ENCODE peak calls at places on chromosomes 3 and 15, in nine cellular contexts. Z is ELR; O is left lung; U is HEK293T; Y is activated naive CD4-positive, alpha-beta T cell; D is effector CD4-positive, alpha-beta T cell; H is activated CD8-positive, alpha-beta memory T cell treated with anti-CD3 and anti-CD28 coated beads, Interleukin-2, amount 50 U/mL, for 48 hours; I is CD4-positive, alpha-beta memory T cell; E is body of pancreas. Q is an unnamed sample.

GRCh38 chr3:111943533-111943932 is 35.3 kb upstream of the ABHD10 start:
- DNase-seq in Z (peak), O (no peak), U (no peak), Y (no peak), D (no peak), H (no peak), I (no peak), E (no peak), Q (no peak)

GRCh38 chr3:195903950-195904290 is 4.4 kb downstream of the TNK2 start:
- DNase-seq in Z (no peak), O (no peak), U (no peak), Y (no peak), D (no peak), H (no peak), I (no peak), E (no peak), Q (no peak)

GRCh38 chr15:38247336-38247735 is 5.3 kb upstream of the SPRED1 start:
- DNase-seq in Z (peak), O (no peak), U (no peak), Y (no peak), D (no peak), H (no peak), I (no peak), E (no peak), Q (no peak)

GRCh38 chr3:71694358-71694999 is 30.7 kb downstream of the EIF4E3 start:
- DNase-seq in Z (peak), O (no peak), U (no peak), Y (no peak), D (no peak), H (no peak), I (no peak), E (no peak), Q (no peak)

GRCh38 chr3:51282931-51283330 is 102.2 kb upstream of the MANF start:
- DNase-seq in Z (peak), O (no peak), U (no peak), Y (no peak), D (no peak), H (no peak), I (no peak), E (no peak), Q (no peak)

GRCh38 chr3:144770291-144770690 is 798.7 kb downstream of the DIPK2A start:
- DNase-seq in Z (no peak), O (no peak), U (no peak), Y (no peak), D (no peak), H (no peak), I (no peak), E (no peak), Q (no peak)

GRCh38 chr15:41495736-41496599 is 2.3 kb downstream of the ITPKA start:
- DNase-seq in Z (no peak), O (no peak), U (no peak), Y (no peak), D (no peak), H (no peak), I (no peak), E (peak), Q (no peak)

GRCh38 chr15:79881254-79881653 is 15.6 kb downstream of the MTHFS start:
- DNase-seq in Z (no peak), O (no peak), U (no peak), Y (no peak), D (no peak), H (no peak), I (no peak), E (no peak), Q (no peak)

GRCh38 chr15:90710436-90710835 is 6.7 kb upstream of the BLM start:
- DNase-seq in Z (peak), O (no peak), U (no peak), Y (no peak), D (no peak), H (no peak), I (no peak), E (no peak), Q (no peak)

GRCh38 chr15:74316116-74316515 is 51.3 kb downstream of the CYP11A1 start:
- DNase-seq in Z (no peak), O (no peak), U (no peak), Y (no peak), D (no peak), H (no peak), I (no peak), E (no peak), Q (no peak)

GRCh38 chr3:190886945-190887344 is 24.5 kb upstream of the GMNC start:
- DNase-seq in Z (peak), O (no peak), U (no peak), Y (no peak), D (no peak), H (no peak), I (no peak), E (no peak), Q (no peak)

GRCh38 chr15:54772663-54773062 is 424.1 kb downstream of the RSL24D1 start:
- DNase-seq in Z (no peak), O (no peak), U (no peak), Y (no peak), D (no peak), H (no peak), I (no peak), E (no peak), Q (no peak)

GRCh38 chr15:38189651-38190280 is 62.9 kb upstream of the SPRED1 start:
- DNase-seq in Z (peak), O (no peak), U (no peak), Y (no peak), D (no peak), H (no peak), I (no peak), E (no peak), Q (no peak)

GRCh38 chr15:58547628-58548307 is 116.0 kb downstream of the LIPC start:
- DNase-seq in Z (peak), O (no peak), U (no peak), Y (no peak), D (no peak), H (no peak), I (no peak), E (no peak), Q (no peak)

GRCh38 chr3:73258057-73258456 is 196.6 kb downstream of the EBLN2 start:
- DNase-seq in Z (no peak), O (no peak), U (no peak), Y (no peak), D (no peak), H (no peak), I (no peak), E (no peak), Q (no peak)

GRCh38 chr3:126293370-126294082 is 63.7 kb downstream of the KLF15 start:
- DNase-seq in Z (peak), O (no peak), U (no peak), Y (no peak), D (no peak), H (no peak), I (no peak), E (no peak), Q (no peak)

GRCh38 chr15:76199106-76200082 is 111.9 kb downstream of the ETFA start:
- DNase-seq in Z (peak), O (no peak), U (no peak), Y (no peak), D (no peak), H (no peak), I (no peak), E (peak), Q (no peak)

GRCh38 chr15:95132774-95133173 is 901.4 kb downstream of the MCTP2 start:
- DNase-seq in Z (peak), O (no peak), U (no peak), Y (no peak), D (no peak), H (no peak), I (no peak), E (no peak), Q (no peak)

GRCh38 chr3:11385329-11385728 is 113.1 kb downstream of the ATG7 start:
- DNase-seq in Z (no peak), O (no peak), U (no peak), Y (no peak), D (no peak), H (no peak), I (no peak), E (no peak), Q (no peak)

GRCh38 chr3:114624047-114624445 is 330.2 kb downstream of the TIGIT start:
- DNase-seq in Z (peak), O (no peak), U (no peak), Y (no peak), D (no peak), H (no peak), I (no peak), E (peak), Q (no peak)

GRCh38 chr3:37995652-37996641 is 5.4 kb downstream of the VILL start:
- DNase-seq in Z (no peak), O (no peak), U (no peak), Y (no peak), D (no peak), H (no peak), I (peak), E (no peak), Q (no peak)

GRCh38 chr15:74725845-74726773 is 781 bp upstream of the CYP1A1 start:
- DNase-seq in Z (peak), O (peak), U (peak), Y (peak), D (peak), H (peak), I (peak), E (peak), Q (no peak)

GRCh38 chr15:98904466-98905048 is 103.0 kb downstream of the PGPEP1L start:
- DNase-seq in Z (peak), O (no peak), U (peak), Y (no peak), D (no peak), H (no peak), I (peak), E (no peak), Q (peak)

GRCh38 chr15:48433226-48433886 is 102.1 kb downstream of the DUT start:
- DNase-seq in Z (peak), O (no peak), U (no peak), Y (no peak), D (no peak), H (no peak), I (no peak), E (no peak), Q (no peak)

GRCh38 chr3:14483286-14483685 is 56.9 kb downstream of the GRIP2 start:
- DNase-seq in Z (no peak), O (no peak), U (no peak), Y (no peak), D (no peak), H (no peak), I (no peak), E (no peak), Q (no peak)

GRCh38 chr3:130379274-130379673 is 33.8 kb downstream of the COL6A5 start:
- DNase-seq in Z (peak), O (no peak), U (no peak), Y (no peak), D (no peak), H (no peak), I (no peak), E (no peak), Q (no peak)

GRCh38 chr15:93563218-93563617 is 474.2 kb upstream of the RGMA start:
- DNase-seq in Z (no peak), O (no peak), U (no peak), Y (no peak), D (no peak), H (no peak), I (no peak), E (peak), Q (no peak)

GRCh38 chr15:48381861-48382260 is 50.6 kb downstream of the DUT start:
- DNase-seq in Z (no peak), O (no peak), U (no peak), Y (no peak), D (no peak), H (no peak), I (no peak), E (no peak), Q (no peak)